ENCODE peak calls at places on chromosomes 16 and 17, in ten cellular contexts. A is hypothalamus; N is AG09309; E is KBM-7; Y is GM23248; B is islet precursor cell; I is non-pigmented ciliary epithelial cell; T is CD4-positive, CD25-positive, alpha-beta regulatory T cell; S is COLO829; L is nucleus accumbens. G is an unnamed sample.

GRCh38 chr16:64947651-64948050 is 174.2 kb downstream of the CDH11 start:
- DNase-seq in A (no peak), N (no peak), E (no peak), Y (no peak), B (no peak), I (no peak), T (no peak), S (no peak), L (no peak), G (no peak)

GRCh38 chr17:48752399-48753288 is 24.1 kb upstream of the HOXB13 start:
- DNase-seq in A (no peak), N (no peak), E (no peak), Y (no peak), B (no peak), I (no peak), T (no peak), S (no peak), L (no peak), G (no peak)

GRCh38 chr17:47325176-47325575 is 1.4 kb downstream of the EFCAB13 start:
- DNase-seq in A (no peak), N (no peak), E (no peak), Y (no peak), B (no peak), I (no peak), T (no peak), S (no peak), L (no peak), G (no peak)

GRCh38 chr16:27633721-27634120 is 83.8 kb downstream of the KATNIP start:
- DNase-seq in A (no peak), N (no peak), E (no peak), Y (no peak), B (no peak), I (no peak), T (no peak), S (no peak), L (no peak), G (no peak)

GRCh38 chr17:61504697-61505096 is 52.5 kb downstream of the TBX4 start:
- DNase-seq in A (no peak), N (peak; percentile 89), E (no peak), Y (peak; percentile 75), B (no peak), I (peak; percentile 92), T (no peak), S (peak; percentile 12), L (no peak), G (no peak)

GRCh38 chr17:44249501-44250246 is 18.3 kb downstream of the SLC4A1 start:
- DNase-seq in A (no peak), N (no peak), E (no peak), Y (no peak), B (no peak), I (no peak), T (no peak), S (no peak), L (no peak), G (no peak)

GRCh38 chr16:69397821-69398521 is 12.2 kb upstream of the TERF2 start:
- DNase-seq in A (peak; percentile 27), N (no peak), E (peak; percentile 76), Y (peak; percentile 90), B (peak; percentile 84), I (no peak), T (no peak), S (peak; percentile 33), L (no peak), G (no peak)

GRCh38 chr17:77439382-77440013 is 298.7 kb downstream of the SEC14L1 start:
- DNase-seq in A (no peak), N (no peak), E (no peak), Y (peak; percentile 38), B (no peak), I (no peak), T (peak; percentile 31), S (no peak), L (no peak), G (no peak)

GRCh38 chr17:48037924-48038323 is 327 bp upstream of the COPZ2 start:
- DNase-seq in A (no peak), N (no peak), E (no peak), Y (peak; percentile 59), B (no peak), I (no peak), T (no peak), S (no peak), L (no peak), G (no peak)

GRCh38 chr17:30243002-30243401 is 7.5 kb upstream of the SLC6A4 start:
- DNase-seq in A (no peak), N (no peak), E (no peak), Y (no peak), B (no peak), I (no peak), T (no peak), S (no peak), L (no peak), G (no peak)

GRCh38 chr16:1790261-1790610 is 3.3 kb downstream of the IGFALS start:
- DNase-seq in A (no peak), N (no peak), E (no peak), Y (no peak), B (no peak), I (no peak), T (no peak), S (no peak), L (no peak), G (no peak)

GRCh38 chr16:56918467-56919012 is 13.4 kb upstream of the HERPUD1 start:
- DNase-seq in A (no peak), N (no peak), E (no peak), Y (no peak), B (no peak), I (no peak), T (no peak), S (no peak), L (no peak), G (no peak)

GRCh38 chr17:62573480-62574117 is 53.9 kb upstream of the MRC2 start:
- DNase-seq in A (no peak), N (no peak), E (no peak), Y (no peak), B (no peak), I (no peak), T (no peak), S (no peak), L (no peak), G (no peak)

GRCh38 chr17:32929288-32929574 is 1.3 kb downstream of the TMEM98 start:
- DNase-seq in A (no peak), N (no peak), E (no peak), Y (peak; percentile 34), B (peak; percentile 72), I (no peak), T (no peak), S (no peak), L (no peak), G (no peak)

GRCh38 chr17:75785016-75785769 is 587 bp downstream of the UNK start:
- DNase-seq in A (peak; percentile 92), N (peak; percentile 53), E (no peak), Y (peak; percentile 91), B (peak; percentile 98), I (no peak), T (peak; percentile 67), S (peak; percentile 64), L (peak; percentile 84), G (peak; percentile 58)

GRCh38 chr17:82215095-82215971 is 2.7 kb upstream of the CCDC57 start:
- DNase-seq in A (no peak), N (no peak), E (peak; percentile 88), Y (peak; percentile 76), B (no peak), I (no peak), T (no peak), S (no peak), L (no peak), G (no peak)

GRCh38 chr17:57294629-57295501 is 38.5 kb downstream of the MSI2 start:
- DNase-seq in A (no peak), N (no peak), E (no peak), Y (no peak), B (peak; percentile 79), I (no peak), T (peak; percentile 75), S (peak; percentile 93), L (no peak), G (no peak)

GRCh38 chr16:27579086-27579980 is 29.4 kb downstream of the KATNIP start:
- DNase-seq in A (no peak), N (peak; percentile 25), E (no peak), Y (peak; percentile 6), B (no peak), I (peak; percentile 31), T (no peak), S (no peak), L (no peak), G (peak; percentile 45)

GRCh38 chr16:64826374-64826773 is 295.5 kb downstream of the CDH11 start:
- DNase-seq in A (no peak), N (no peak), E (no peak), Y (no peak), B (no peak), I (no peak), T (no peak), S (no peak), L (no peak), G (no peak)

GRCh38 chr17:2700491-2701141 is 10.9 kb downstream of the CLUH start:
- DNase-seq in A (no peak), N (no peak), E (no peak), Y (no peak), B (peak; percentile 53), I (no peak), T (no peak), S (no peak), L (no peak), G (no peak)

GRCh38 chr17:20171741-20172377 is 162.7 kb downstream of the SPECC1 start:
- DNase-seq in A (no peak), N (no peak), E (no peak), Y (no peak), B (peak; percentile 97), I (no peak), T (no peak), S (no peak), L (no peak), G (no peak)

GRCh38 chr16:16857603-16858283 is 478.8 kb downstream of the NPIPA7 start:
- DNase-seq in A (no peak), N (no peak), E (no peak), Y (peak; percentile 28), B (peak; percentile 83), I (no peak), T (no peak), S (peak; percentile 81), L (no peak), G (peak; percentile 16)

GRCh38 chr16:54402270-54402669 is 115.7 kb upstream of the IRX3 start:
- DNase-seq in A (no peak), N (peak; percentile 35), E (no peak), Y (peak; percentile 84), B (no peak), I (no peak), T (no peak), S (no peak), L (no peak), G (no peak)

GRCh38 chr16:8194795-8195194 is 395.5 kb downstream of the TMEM114 start:
- DNase-seq in A (no peak), N (no peak), E (peak; percentile 4), Y (no peak), B (peak; percentile 60), I (no peak), T (no peak), S (no peak), L (no peak), G (no peak)

GRCh38 chr17:21304091-21304490 is 19.6 kb downstream of the MAP2K3 start:
- DNase-seq in A (no peak), N (no peak), E (no peak), Y (no peak), B (no peak), I (no peak), T (no peak), S (no peak), L (no peak), G (no peak)

GRCh38 chr16:9908613-9909012 is 273.6 kb downstream of the GRIN2A start:
- DNase-seq in A (peak; percentile 13), N (no peak), E (no peak), Y (no peak), B (no peak), I (no peak), T (no peak), S (no peak), L (no peak), G (no peak)

GRCh38 chr16:85162478-85163277 is 50.4 kb upstream of the CIBAR2 start:
- DNase-seq in A (no peak), N (no peak), E (no peak), Y (peak; percentile 95), B (peak; percentile 81), I (no peak), T (no peak), S (no peak), L (no peak), G (no peak)

GRCh38 chr16:22353188-22353919 is 21.1 kb downstream of the CDR2 start:
- DNase-seq in A (no peak), N (peak; percentile 71), E (peak; percentile 91), Y (peak; percentile 86), B (peak; percentile 75), I (peak; percentile 54), T (peak; percentile 44), S (peak; percentile 35), L (no peak), G (no peak)

G was measured in epithelial cell of prostate.